ENCODE peak calls at places on chromosomes 7 and 10, in nine cellular contexts. W, R, D, N, L, M, I, P and V are unnamed samples.

GRCh38 chr7:20786779-20787651 is at the start of gene SP8:
- DNase-seq in I (no peak), W (no peak), P (no peak), R (no peak), M (no peak), N (peak), D (no peak), L (peak), V (no peak)

GRCh38 chr10:47026301-47027107 is 115.3 kb downstream of the PTPN20 start:
- DNase-seq in N (no peak), P (peak), R (no peak), I (peak), M (no peak), L (peak), W (peak), D (peak), V (no peak)

GRCh38 chr7:6725003-6725402 is 18.3 kb upstream of the ZNF12 start:
- DNase-seq in M (no peak), N (no peak), P (no peak), I (no peak), W (no peak), R (no peak), L (no peak), D (no peak), V (no peak)

GRCh38 chr10:61628199-61628874 is 34.4 kb upstream of the CABCOCO1 start:
- DNase-seq in M (no peak), D (no peak), P (no peak), R (no peak), L (no peak), W (no peak), N (no peak), I (no peak), V (no peak)

GRCh38 chr7:18162653-18163052 is 135.0 kb upstream of the PRPS1L1 start:
- DNase-seq in P (no peak), M (no peak), I (no peak), L (no peak), R (no peak), D (no peak), W (no peak), N (no peak), V (no peak)

GRCh38 chr10:63470928-63471327 is 5.2 kb upstream of the JMJD1C start:
- DNase-seq in W (no peak), N (no peak), P (no peak), I (no peak), R (no peak), L (no peak), M (no peak), D (no peak), V (no peak)

GRCh38 chr10:62842983-62843382 is 26.8 kb upstream of the EGR2 start:
- DNase-seq in I (no peak), M (no peak), L (no peak), W (no peak), N (no peak), R (no peak), D (no peak), P (no peak), V (no peak)

GRCh38 chr7:1569833-1570632 is at the start of gene PSMG3:
- DNase-seq in D (peak), R (peak), I (peak), L (peak), N (peak), P (peak), M (peak), W (peak), V (peak)

GRCh38 chr10:63702107-63702506 is 180.9 kb downstream of the REEP3 start:
- DNase-seq in D (no peak), W (no peak), M (no peak), I (no peak), P (no peak), L (no peak), R (no peak), N (no peak), V (no peak)

GRCh38 chr10:96890172-96890513 is 58.0 kb downstream of the LCOR start:
- DNase-seq in D (no peak), I (no peak), P (no peak), M (no peak), W (no peak), L (no peak), R (no peak), N (no peak), V (no peak)

GRCh38 chr10:4501306-4501705 is 324.7 kb upstream of the AKR1E2 start:
- DNase-seq in R (no peak), N (no peak), P (no peak), L (no peak), W (no peak), D (no peak), I (no peak), M (peak), V (no peak)

GRCh38 chr7:149669121-149669818 is 104.1 kb downstream of the ZNF467 start:
- DNase-seq in N (no peak), D (no peak), L (no peak), M (peak), I (no peak), R (no peak), W (no peak), P (no peak), V (no peak)

GRCh38 chr10:125955766-125956165 is 59.4 kb downstream of the FANK1 start:
- DNase-seq in P (no peak), L (no peak), M (no peak), N (no peak), W (no peak), I (no peak), D (no peak), R (no peak), V (no peak)

GRCh38 chr7:107047902-107048782 is 3.6 kb downstream of the PRKAR2B start:
- DNase-seq in D (no peak), W (no peak), P (no peak), L (no peak), R (no peak), I (no peak), N (peak), M (no peak), V (no peak)

GRCh38 chr7:82241371-82241770 is 202.2 kb downstream of the CACNA2D1 start:
- DNase-seq in N (no peak), M (no peak), L (no peak), P (no peak), W (no peak), D (no peak), I (no peak), R (no peak), V (no peak)

GRCh38 chr10:15485684-15486316 is 114.7 kb upstream of the FAM171A1 start:
- DNase-seq in W (peak), N (no peak), M (no peak), I (no peak), D (no peak), L (no peak), R (peak), P (no peak), V (no peak)

GRCh38 chr10:89516149-89516832 is 19.1 kb downstream of the SLC16A12 start:
- DNase-seq in I (peak), P (peak), N (no peak), M (peak), D (no peak), L (no peak), W (peak), R (peak), V (peak)

GRCh38 chr7:152144557-152145245 is 119.2 kb downstream of the GALNT11 start:
- DNase-seq in W (no peak), R (no peak), N (no peak), D (no peak), M (no peak), I (no peak), L (no peak), P (no peak), V (no peak)

GRCh38 chr7:3979956-3980643 is 679.0 kb downstream of the SDK1 start:
- DNase-seq in N (no peak), L (no peak), M (no peak), D (no peak), W (peak), I (no peak), P (no peak), R (no peak), V (no peak)

GRCh38 chr7:47738563-47739166 is 156.8 kb upstream of the TNS3 start:
- DNase-seq in I (no peak), N (no peak), L (no peak), W (peak), M (no peak), P (no peak), D (no peak), R (no peak), V (no peak)

GRCh38 chr7:17009007-17009719 is 127.4 kb upstream of the AGR3 start:
- DNase-seq in I (no peak), W (no peak), N (no peak), R (no peak), M (peak), D (no peak), P (no peak), L (no peak), V (no peak)

GRCh38 chr7:15626041-15626440 is 60.4 kb downstream of the MEOX2 start:
- DNase-seq in I (no peak), W (no peak), D (no peak), R (no peak), N (no peak), M (no peak), L (no peak), P (no peak), V (no peak)

GRCh38 chr10:98587156-98587555 is 140.4 kb upstream of the HPS1 start:
- DNase-seq in N (no peak), W (no peak), R (no peak), D (no peak), P (no peak), I (no peak), L (no peak), M (no peak), V (no peak)

GRCh38 chr7:10799475-10799874 is 174.2 kb upstream of the PHF14 start:
- DNase-seq in W (no peak), M (no peak), N (no peak), R (no peak), I (no peak), D (no peak), L (no peak), P (no peak), V (no peak)

GRCh38 chr7:128459394-128459878 is 3.8 kb downstream of the HILPDA start:
- DNase-seq in W (peak), R (peak), M (peak), P (peak), L (peak), D (peak), I (peak), N (peak), V (peak)

GRCh38 chr10:96281444-96282029 is 10.2 kb upstream of the BLNK start:
- DNase-seq in W (no peak), I (no peak), D (no peak), P (no peak), R (no peak), M (no peak), L (no peak), N (no peak), V (no peak)

GRCh38 chr10:133158756-133159610 is 1.0 kb upstream of the KNDC1 start:
- DNase-seq in W (peak), R (peak), D (peak), M (peak), P (peak), L (peak), N (peak), I (no peak), V (peak)

DNA sequence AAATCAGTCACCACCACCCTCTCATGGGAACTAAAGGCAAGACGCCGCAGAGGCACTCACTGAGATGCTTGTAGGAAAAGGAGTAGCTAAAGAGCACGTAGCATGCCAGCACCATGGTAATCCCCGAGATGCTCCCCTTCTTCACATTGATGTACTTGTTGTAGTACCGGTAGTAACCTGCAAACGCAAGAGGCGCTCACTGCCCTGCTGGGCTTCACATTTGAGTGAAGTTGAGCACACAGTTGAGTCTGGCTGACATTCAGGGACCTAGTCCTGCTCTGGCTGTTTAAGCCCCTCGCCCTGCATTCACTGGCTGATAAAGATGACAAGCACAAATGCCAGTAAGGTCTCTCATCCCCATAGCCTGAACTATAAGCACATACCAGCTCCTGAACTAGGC is 6.9 kb downstream of the ATP5MF start:
- DNase-seq in L (no peak), R (no peak), P (no peak), W (no peak), D (no peak), N (no peak), M (peak), I (no peak), V (no peak)
- TF ChIP-seq POLR2A in L (no peak), R (no peak), P (no peak), W (no peak), D (no peak), N (no peak), M (no peak), I (no peak), V (no peak)

GRCh38 chr10:37684765-37685164 is 172.6 kb downstream of the ZNF248 start:
- DNase-seq in L (no peak), W (no peak), P (no peak), N (no peak), I (no peak), M (no peak), R (no peak), D (no peak), V (no peak)
- H3K4me3 ChIP-seq in L (no peak), W (no peak), P (no peak), N (no peak), I (no peak), M (no peak), R (no peak), D (no peak), V (no peak)

DNA sequence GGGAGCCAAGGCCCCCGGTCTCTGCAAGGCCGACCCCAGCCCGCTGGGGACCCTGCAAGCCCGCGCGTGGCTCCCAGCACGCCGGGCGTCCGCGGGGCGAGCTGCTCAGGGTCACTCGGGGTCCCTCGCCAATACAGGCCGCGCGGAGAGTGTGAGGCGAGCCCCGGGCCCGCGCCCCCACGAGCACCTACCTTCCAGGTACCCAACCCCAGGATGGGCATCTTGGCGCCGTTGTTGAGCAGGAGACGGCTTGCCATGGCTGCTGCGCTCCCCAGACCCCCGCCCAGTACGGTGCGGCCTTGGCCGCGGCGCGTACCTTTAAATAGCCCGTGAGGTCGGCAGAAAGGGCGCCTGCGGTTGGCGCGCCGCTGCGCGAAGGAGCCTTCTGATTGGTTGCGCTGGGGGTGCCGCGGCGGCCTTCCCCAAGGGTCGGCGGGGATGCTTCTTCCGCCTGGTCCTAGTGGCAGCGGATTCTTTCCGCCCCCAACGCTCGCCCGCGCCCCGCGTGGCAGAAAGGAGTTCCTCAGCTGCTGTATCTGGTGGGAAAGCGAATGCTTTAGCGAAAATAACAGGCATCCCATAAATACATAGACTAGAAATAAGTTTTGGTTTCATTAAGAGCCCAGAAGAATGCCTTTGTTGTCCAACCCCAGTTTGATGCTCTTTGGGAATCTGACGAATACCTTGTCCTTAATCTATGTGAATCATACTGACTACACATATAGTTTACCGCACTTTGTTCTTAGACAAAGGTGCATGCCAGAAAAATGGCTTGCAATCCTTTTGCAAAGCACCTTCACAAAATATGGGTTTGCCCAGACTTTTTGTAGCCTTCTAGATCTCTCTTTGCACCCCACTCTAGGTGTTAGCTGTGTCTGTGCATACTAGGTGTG is at the start of gene AKR1B1:
- DNase-seq in M (peak), W (peak), R (peak), D (peak), N (peak), P (peak), I (peak), L (peak), V (peak)
- TF ChIP-seq POLR2A in M (peak), W (peak), R (peak), D (no peak), N (no peak), P (peak), I (peak), L (no peak), V (no peak)

GRCh38 chr10:110694820-110695219 is 50.7 kb downstream of the RBM20 start:
- DNase-seq in D (no peak), P (no peak), N (no peak), L (no peak), R (no peak), M (no peak), W (no peak), I (no peak), V (no peak)

GRCh38 chr10:110698340-110698739 is 54.2 kb downstream of the RBM20 start:
- DNase-seq in M (no peak), I (peak), D (no peak), R (no peak), L (no peak), N (no peak), P (no peak), W (no peak), V (no peak)

GRCh38 chr10:110691139-110691538 is 47.0 kb downstream of the RBM20 start:
- DNase-seq in N (no peak), R (no peak), L (no peak), P (no peak), W (no peak), I (no peak), M (no peak), D (no peak), V (no peak)

GRCh38 chr10:110698782-110699201 is 54.7 kb downstream of the RBM20 start:
- DNase-seq in N (no peak), D (no peak), W (no peak), L (no peak), P (no peak), M (no peak), R (no peak), I (peak), V (no peak)

GRCh38 chr10:110694263-110694662 is 50.1 kb downstream of the RBM20 start:
- DNase-seq in I (no peak), N (no peak), M (no peak), W (no peak), R (no peak), L (no peak), P (no peak), D (no peak), V (no peak)
- H3K4me3 ChIP-seq in I (no peak), N (no peak), M (no peak), W (no peak), R (no peak), L (no peak), P (no peak), D (no peak), V (no peak)

GRCh38 chr7:142806957-142807356 is 36.2 kb downstream of the PRSS2 start:
- DNase-seq in I (no peak), P (no peak), R (no peak), M (no peak), L (no peak), W (no peak), N (no peak), D (no peak), V (no peak)

GRCh38 chr7:142809671-142810070 is 38.9 kb downstream of the PRSS2 start:
- DNase-seq in R (no peak), W (no peak), L (no peak), I (no peak), M (no peak), D (no peak), P (no peak), N (no peak), V (no peak)

GRCh38 chr7:142808461-142808801 is 37.7 kb downstream of the PRSS2 start:
- DNase-seq in P (no peak), D (no peak), W (no peak), L (no peak), R (no peak), M (no peak), N (no peak), I (no peak), V (no peak)

GRCh38 chr7:142808802-142809583 is 38.2 kb downstream of the PRSS2 start:
- DNase-seq in M (no peak), D (no peak), N (peak), P (no peak), L (no peak), R (no peak), W (peak), I (peak), V (no peak)

GRCh38 chr7:142807855-142808460 is 37.2 kb downstream of the PRSS2 start:
- DNase-seq in P (no peak), L (no peak), W (no peak), D (no peak), R (no peak), N (peak), M (no peak), I (no peak), V (no peak)
- TF ChIP-seq POLR2A in P (no peak), L (no peak), W (no peak), D (no peak), R (no peak), N (no peak), M (no peak), I (no peak), V (no peak)

GRCh38 chr10:73076361-73077183 is 20.1 kb downstream of the P4HA1 start:
- DNase-seq in P (peak), W (peak), D (no peak), M (no peak), I (peak), N (no peak), L (peak), R (peak), V (no peak)
- H3K4me3 ChIP-seq in P (peak), W (no peak), D (no peak), M (no peak), I (peak), N (no peak), L (no peak), R (no peak), V (peak)

DNA sequence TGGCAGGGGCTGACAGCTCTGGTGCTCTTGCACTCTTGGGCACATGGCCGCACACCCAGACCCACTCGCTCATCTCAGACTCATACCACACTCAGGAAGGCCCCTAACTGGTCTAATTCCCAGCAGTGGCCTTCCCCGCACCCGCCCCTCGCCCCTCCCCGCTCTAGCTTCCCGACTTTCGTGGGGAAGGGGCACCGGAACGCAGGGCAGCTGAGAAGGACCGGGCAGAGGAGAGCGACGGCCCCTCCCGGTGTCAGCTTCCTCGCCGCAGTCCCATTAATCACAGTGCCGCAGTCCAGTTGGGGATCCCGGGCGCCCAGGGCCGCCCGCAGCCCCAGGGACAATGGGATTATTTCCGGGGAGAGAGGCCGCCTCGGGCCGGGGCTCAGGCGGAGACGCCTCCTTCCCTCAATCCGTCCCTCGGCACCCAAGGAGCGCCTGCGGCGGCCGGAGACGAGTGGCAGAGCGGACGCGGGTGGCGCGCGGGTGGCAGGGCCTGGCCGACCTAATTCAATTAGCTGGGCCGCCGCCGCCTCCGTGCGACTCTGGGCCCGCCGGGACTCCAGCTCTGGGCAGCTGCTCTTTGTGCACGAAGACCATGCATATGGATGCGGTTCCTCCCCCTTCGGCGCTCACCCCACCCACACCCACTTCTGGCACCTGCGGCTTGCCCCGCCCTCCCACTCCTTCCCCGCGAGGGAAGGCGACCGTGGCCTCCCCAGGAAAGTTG is 7.8 kb upstream of the TLX1 start:
- DNase-seq in R (no peak), D (no peak), I (no peak), M (no peak), P (no peak), N (no peak), L (no peak), W (no peak), V (no peak)
- TF ChIP-seq POLR2A in R (no peak), D (no peak), I (no peak), M (no peak), P (no peak), N (no peak), L (no peak), W (no peak), V (no peak)

GRCh38 chr7:99990417-99990816 is 14.6 kb upstream of the AZGP1 start:
- DNase-seq in I (no peak), M (no peak), L (no peak), N (no peak), R (no peak), W (no peak), P (no peak), D (no peak), V (no peak)
- H3K4me3 ChIP-seq in I (peak), M (no peak), L (no peak), N (no peak), R (no peak), W (no peak), P (no peak), D (no peak), V (peak)